ENCODE peak calls at places on chromosomes 1 and 21, in five cellular contexts. Z is GM12891, J is endothelial cell of umbilical vein, G is Panc1, X is breast epithelium. W is an unnamed sample.

GRCh38 chr1:99784809-99785255 is 18.4 kb upstream of the FRRS1 start:
- DNase-seq in Z (no peak), J (no peak), G (no peak), X (no peak), W (no peak)

GRCh38 chr1:201436461-201436860 is 14.9 kb upstream of the TNNI1 start:
- DNase-seq in Z (no peak), J (no peak), G (no peak), X (no peak), W (no peak)

GRCh38 chr1:81681570-81681969 is 119.2 kb upstream of the ADGRL2 start:
- DNase-seq in Z (no peak), J (peak; percentile 92), G (no peak), X (no peak), W (no peak)

GRCh38 chr1:192550922-192551534 is 24.5 kb upstream of the RGS1 start:
- DNase-seq in Z (no peak), J (peak; percentile 33), G (no peak), X (no peak), W (no peak)

GRCh38 chr21:42343963-42344510 is 6.8 kb downstream of the TFF2 start:
- DNase-seq in Z (no peak), J (no peak), G (no peak), X (no peak), W (no peak)

GRCh38 chr1:156214024-156214748 is 1.4 kb downstream of the PMF1 start:
- DNase-seq in Z (no peak), J (no peak), G (no peak), X (no peak), W (no peak)

GRCh38 chr1:197314672-197315071 is 46.6 kb downstream of the CRB1 start:
- DNase-seq in Z (no peak), J (no peak), G (no peak), X (no peak), W (no peak)

GRCh38 chr21:42109473-42109872 is 38.4 kb downstream of the UMODL1 start:
- DNase-seq in Z (no peak), J (no peak), G (no peak), X (no peak), W (no peak)

GRCh38 chr1:199780948-199781347 is 246.6 kb upstream of the NR5A2 start:
- DNase-seq in Z (no peak), J (peak; percentile 56), G (no peak), X (no peak), W (no peak)

GRCh38 chr1:87515781-87516180 is 187.1 kb downstream of the LMO4 start:
- DNase-seq in Z (no peak), J (no peak), G (no peak), X (no peak), W (no peak)

GRCh38 chr1:237042892-237043576 is 1.1 kb downstream of the RYR2 start:
- DNase-seq in Z (peak; percentile 11), J (no peak), G (no peak), X (no peak), W (no peak)

GRCh38 chr1:38875811-38876210 is 2.7 kb upstream of the MYCBP start:
- DNase-seq in Z (no peak), J (no peak), G (no peak), X (no peak), W (no peak)

GRCh38 chr1:38870996-38871395 is 2.2 kb downstream of the MYCBP start:
- DNase-seq in Z (no peak), J (no peak), G (no peak), X (no peak), W (no peak)

GRCh38 chr1:38872401-38873026 is 634 bp downstream of the MYCBP start:
- DNase-seq in Z (peak; percentile 42), J (no peak), G (no peak), X (no peak), W (no peak)

GRCh38 chr1:38873027-38873969 is at the start of gene MYCBP:
- DNase-seq in Z (peak; percentile 97), J (peak; percentile 98), G (peak; percentile 85), X (peak; percentile 92), W (peak; percentile 98)
- TF ChIP-seq POLR2AphosphoS5 in Z (peak; percentile 72), J (peak; percentile 79), G (peak; percentile 94), X (no peak), W (peak; percentile 22)

GRCh38 chr1:95195046-95195445 is 39.0 kb upstream of the RWDD3 start:
- DNase-seq in Z (no peak), J (no peak), G (no peak), X (no peak), W (no peak)

GRCh38 chr1:95201905-95202304 is 32.1 kb upstream of the RWDD3 start:
- DNase-seq in Z (no peak), J (no peak), G (no peak), X (no peak), W (no peak)

GRCh38 chr1:95197616-95198252 is 36.3 kb upstream of the RWDD3 start:
- DNase-seq in Z (no peak), J (no peak), G (no peak), X (no peak), W (no peak)

GRCh38 chr1:95193591-95193990 is 40.4 kb upstream of the RWDD3 start:
- DNase-seq in Z (no peak), J (no peak), G (no peak), X (no peak), W (no peak)

GRCh38 chr1:95196017-95196416 is 38.0 kb upstream of the RWDD3 start:
- DNase-seq in Z (no peak), J (no peak), G (no peak), X (no peak), W (no peak)
- TF ChIP-seq POLR2AphosphoS5 in Z (no peak), J (no peak), G (no peak), X (no peak), W (no peak)

GRCh38 chr21:39313042-39313456 is 383 bp downstream of the BRWD1 start:
- DNase-seq in Z (peak; percentile 15), J (no peak), G (no peak), X (no peak), W (peak; percentile 23)

GRCh38 chr21:39311164-39311563 is 2.3 kb downstream of the BRWD1 start:
- DNase-seq in Z (no peak), J (no peak), G (no peak), X (no peak), W (no peak)

GRCh38 chr21:39313457-39314154 is at the start of gene BRWD1:
- DNase-seq in Z (peak; percentile 73), J (peak; percentile 76), G (peak; percentile 20), X (peak; percentile 53), W (peak; percentile 69)

GRCh38 chr21:39314155-39315027 is 959 bp upstream of the BRWD1 start:
- DNase-seq in Z (peak; percentile 23), J (peak; percentile 76), G (no peak), X (no peak), W (no peak)

DNA sequence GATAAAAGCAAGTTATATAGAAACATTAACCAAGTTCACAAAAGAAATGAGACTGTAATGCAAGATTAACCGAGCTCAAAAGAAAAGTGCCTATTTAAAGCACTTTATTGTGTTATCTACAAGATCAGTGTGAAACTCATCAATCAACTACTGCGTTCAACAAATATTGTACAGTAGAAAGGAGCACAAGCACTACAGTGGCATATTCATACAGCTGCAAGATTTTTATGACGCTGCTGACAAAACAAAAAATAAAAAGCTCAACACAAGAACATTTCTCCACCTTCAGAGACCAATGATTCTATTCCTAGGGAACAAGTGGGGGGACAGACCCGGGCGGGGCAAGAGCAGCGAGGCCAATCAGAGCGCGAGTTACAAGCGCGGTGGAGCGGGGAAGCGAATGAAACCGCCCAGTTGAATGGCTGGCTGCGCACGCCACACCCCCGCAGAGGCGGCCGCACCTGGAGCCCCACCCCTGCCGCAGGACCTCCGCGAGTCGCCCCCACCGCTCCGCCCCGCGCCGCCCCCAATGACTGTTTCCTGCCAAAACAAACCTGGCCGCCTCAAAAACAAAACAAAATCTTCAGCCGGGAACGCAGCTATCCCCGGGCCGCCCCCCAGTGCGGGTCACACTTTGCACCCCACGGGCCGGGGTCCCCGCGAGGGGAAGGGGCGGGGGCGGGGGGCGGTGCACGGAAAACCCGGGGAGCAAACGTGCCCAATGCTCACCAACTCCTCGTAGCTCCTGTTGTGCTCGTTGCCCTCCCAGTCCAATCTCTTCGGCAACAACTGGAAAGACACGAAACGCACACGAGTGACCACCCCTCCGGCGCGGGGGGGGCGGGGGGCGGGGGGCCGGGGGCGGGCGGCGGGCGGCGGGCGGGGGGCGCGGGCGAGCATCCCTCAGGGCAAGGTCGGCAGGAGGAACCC is 1.1 kb downstream of the BRWD1 start:
- DNase-seq in Z (peak; percentile 86), J (peak; percentile 97), G (peak; percentile 22), X (peak; percentile 89), W (peak; percentile 85)
- TF ChIP-seq POLR2AphosphoS5 in Z (no peak), J (no peak), G (no peak), X (no peak), W (no peak)

GRCh38 chr1:7956218-7957032 is 5.1 kb upstream of the PARK7 start:
- DNase-seq in Z (no peak), J (no peak), G (no peak), X (no peak), W (no peak)

GRCh38 chr1:7954683-7955082 is 6.8 kb upstream of the PARK7 start:
- DNase-seq in Z (no peak), J (peak; percentile 9), G (no peak), X (no peak), W (no peak)

GRCh38 chr1:7948950-7949349 is 8.3 kb upstream of the TNFRSF9 start:
- DNase-seq in Z (no peak), J (no peak), G (no peak), X (no peak), W (no peak)

DNA sequence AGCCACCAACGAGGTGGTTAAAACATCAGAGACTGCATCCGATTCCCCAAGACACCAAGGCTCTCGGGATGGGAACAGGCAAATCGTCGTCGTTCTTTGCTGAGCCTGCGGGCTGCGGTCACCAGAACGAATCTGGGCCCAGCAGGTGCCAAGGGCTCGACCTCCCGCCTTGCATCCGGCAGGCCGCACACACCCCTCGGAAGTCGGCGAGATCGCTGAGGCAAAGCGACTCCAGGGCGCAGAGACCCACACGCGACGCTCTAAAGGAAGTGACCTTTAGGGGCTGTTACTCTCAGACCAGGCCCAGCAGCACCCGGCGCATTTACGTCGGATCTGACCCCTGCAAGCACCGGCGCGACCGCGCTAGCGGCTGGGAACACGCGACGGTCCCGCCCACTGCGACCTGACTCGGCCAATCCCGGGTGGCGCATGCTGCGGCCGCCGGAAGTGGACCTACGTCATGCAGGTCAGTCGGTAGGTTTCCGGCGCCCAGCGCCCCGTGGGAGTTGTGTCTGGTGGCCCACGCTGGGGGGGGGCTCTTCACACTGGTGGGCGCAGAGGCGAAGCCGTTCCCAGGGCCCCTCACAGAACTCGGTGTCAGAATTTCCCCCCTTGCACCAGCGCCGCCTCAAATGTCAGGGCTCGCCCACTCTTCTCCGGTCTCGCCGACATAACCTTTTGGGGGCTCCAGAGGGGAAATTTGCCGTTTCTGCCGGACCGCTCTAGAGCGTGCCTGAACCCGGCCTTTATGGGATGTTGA is 7.5 kb upstream of the PARK7 start:
- DNase-seq in Z (peak; percentile 80), J (peak; percentile 83), G (peak; percentile 89), X (peak; percentile 91), W (peak; percentile 77)
- TF ChIP-seq POLR2AphosphoS5 in Z (peak; percentile 86), J (peak; percentile 69), G (peak; percentile 90), X (peak; percentile 80), W (peak; percentile 69)

GRCh38 chr1:41664861-41665640 is 180.6 kb upstream of the EDN2 start:
- DNase-seq in Z (no peak), J (peak; percentile 46), G (no peak), X (peak; percentile 93), W (no peak)
- TF ChIP-seq POLR2AphosphoS5 in Z (no peak), J (no peak), G (no peak), X (peak; percentile 60), W (no peak)

GRCh38 chr1:65067491-65068201 is 80.4 kb upstream of the AK4 start:
- DNase-seq in Z (peak; percentile 30), J (peak; percentile 84), G (no peak), X (peak; percentile 73), W (peak; percentile 40)
- TF ChIP-seq POLR2AphosphoS5 in Z (no peak), J (no peak), G (no peak), X (peak; percentile 79), W (no peak)